ENCODE peak calls at places on chromosomes 6 and 20, in four cellular contexts. X, D, U and Z are unnamed samples.

GRCh38 chr6:109229536-109229935 is 134.2 kb downstream of the CEP57L1 start:
- DNase-seq in D (peak; percentile 64), X (no peak), U (peak; percentile 40), Z (no peak)

GRCh38 chr6:71886184-71887005 is at the start of gene RIMS1:
- DNase-seq in D (peak; percentile 1), U (no peak), X (peak; percentile 19), Z (no peak)

GRCh38 chr20:38418509-38419204 is 16.5 kb downstream of the SNHG17 start:
- DNase-seq in U (no peak), D (no peak), X (no peak), Z (no peak)

GRCh38 chr6:100998111-100998510 is 117.0 kb upstream of the ASCC3 start:
- DNase-seq in X (no peak), U (no peak), D (no peak), Z (peak; percentile 20)

GRCh38 chr6:46788791-46789190 is 4.4 kb upstream of the MEP1A start:
- DNase-seq in X (no peak), U (no peak), D (no peak), Z (no peak)

GRCh38 chr20:54479138-54479906 is 3.9 kb downstream of the DOK5 start:
- DNase-seq in X (no peak), U (no peak), D (peak; percentile 24), Z (no peak)

GRCh38 chr6:40537446-40537845 is 49.7 kb downstream of the LRFN2 start:
- DNase-seq in X (no peak), D (no peak), U (no peak), Z (no peak)

GRCh38 chr6:21163110-21163837 is 430.3 kb upstream of the SOX4 start:
- DNase-seq in X (no peak), U (no peak), D (no peak), Z (no peak)

GRCh38 chr20:49501917-49502316 is 19.4 kb upstream of the KCNB1 start:
- DNase-seq in X (no peak), D (peak; percentile 60), U (peak; percentile 54), Z (no peak)

GRCh38 chr6:80482056-80482455 is 375.6 kb downstream of the BCKDHB start:
- DNase-seq in D (no peak), X (no peak), U (no peak), Z (no peak)

GRCh38 chr6:156848533-156848932 is 71.4 kb downstream of the ARID1B start:
- DNase-seq in X (no peak), D (no peak), U (no peak), Z (no peak)

GRCh38 chr6:92577077-92577719 is 842.2 kb downstream of the EPHA7 start:
- DNase-seq in U (no peak), D (no peak), X (no peak), Z (no peak)

GRCh38 chr20:41047975-41048305 is 19.3 kb downstream of the TOP1 start:
- DNase-seq in U (no peak), X (no peak), D (no peak), Z (no peak)

GRCh38 chr20:25484224-25484846 is 76.9 kb downstream of the GINS1 start:
- DNase-seq in U (no peak), X (no peak), D (no peak), Z (no peak)

GRCh38 chr6:3022765-3023662 is 23.3 kb downstream of the NQO2 start:
- DNase-seq in D (peak; percentile 16), U (no peak), X (no peak), Z (no peak)

GRCh38 chr6:127516676-127517273 is 2.4 kb downstream of the MTCL3 start:
- DNase-seq in X (no peak), D (peak; percentile 55), U (peak; percentile 55), Z (peak; percentile 67)

GRCh38 chr6:79137671-79138070 is 59.6 kb upstream of the PHIP start:
- DNase-seq in X (no peak), D (no peak), U (no peak), Z (no peak)

GRCh38 chr6:88377976-88378580 is 211.9 kb upstream of the CNR1 start:
- DNase-seq in D (no peak), X (no peak), U (peak; percentile 8), Z (no peak)

GRCh38 chr6:31005249-31006020 is 4.8 kb upstream of the MUC22 start:
- DNase-seq in D (no peak), X (no peak), U (no peak), Z (no peak)

GRCh38 chr20:63977392-63978276 is 1.8 kb downstream of the SAMD10 start:
- DNase-seq in U (peak; percentile 38), X (peak; percentile 56), D (peak; percentile 60), Z (no peak)

GRCh38 chr6:169556758-169557505 is 144.9 kb downstream of the WDR27 start:
- DNase-seq in U (no peak), D (no peak), X (no peak), Z (no peak)

GRCh38 chr6:147949981-147950622 is 392.5 kb upstream of the SASH1 start:
- DNase-seq in X (no peak), D (no peak), U (no peak), Z (no peak)

GRCh38 chr20:56949318-56949717 is 317.1 kb downstream of the BMP7 start:
- DNase-seq in U (peak; percentile 44), X (no peak), D (peak; percentile 33), Z (no peak)

GRCh38 chr20:62533591-62534495 is 58.0 kb upstream of the GATA5 start:
- DNase-seq in D (no peak), X (no peak), U (peak; percentile 96), Z (no peak)

GRCh38 chr6:83781506-83781905 is 71.7 kb upstream of the RIPPLY2 start:
- DNase-seq in D (no peak), U (no peak), X (no peak), Z (no peak)

GRCh38 chr20:57632286-57632685 is 12.1 kb upstream of the ZBP1 start:
- DNase-seq in D (no peak), X (no peak), U (no peak), Z (no peak)

GRCh38 chr6:47698342-47698787 is at the start of gene ADGRF4:
- DNase-seq in D (peak; percentile 82), U (no peak), X (no peak), Z (peak; percentile 67)

GRCh38 chr20:10857362-10858070 is 183.7 kb upstream of the JAG1 start:
- DNase-seq in X (peak; percentile 29), U (no peak), D (peak; percentile 97), Z (no peak)

GRCh38 chr6:144133225-144133821 is 17.0 kb upstream of the STX11 start:
- DNase-seq in D (no peak), X (no peak), U (no peak), Z (no peak)

GRCh38 chr6:113347420-113347819 is 509.7 kb upstream of the MARCKS start:
- DNase-seq in U (no peak), X (no peak), D (no peak), Z (no peak)

GRCh38 chr6:73234732-73235131 is 9.4 kb upstream of the KHDC1L start:
- DNase-seq in X (no peak), U (no peak), D (peak; percentile 38), Z (no peak)

GRCh38 chr20:35954907-35955251 is 577 bp upstream of the SCAND1 start:
- DNase-seq in D (no peak), U (no peak), X (no peak), Z (no peak)

GRCh38 chr20:24610341-24611115 is 141.1 kb downstream of the SYNDIG1 start:
- DNase-seq in D (no peak), U (no peak), X (no peak), Z (no peak)

GRCh38 chr20:45792513-45793118 is 862 bp downstream of the DNTTIP1 start:
- DNase-seq in X (peak; percentile 23), D (no peak), U (no peak), Z (no peak)

GRCh38 chr6:35485402-35485877 is 11.4 kb downstream of the TEAD3 start:
- DNase-seq in D (no peak), U (peak; percentile 74), X (no peak), Z (no peak)

GRCh38 chr20:22303523-22303922 is 280.8 kb downstream of the FOXA2 start:
- DNase-seq in X (no peak), U (peak; percentile 14), D (peak; percentile 64), Z (no peak)

GRCh38 chr6:77879527-77879926 is 226.7 kb downstream of the MEI4 start:
- DNase-seq in D (no peak), X (no peak), U (no peak), Z (no peak)

DNA sequence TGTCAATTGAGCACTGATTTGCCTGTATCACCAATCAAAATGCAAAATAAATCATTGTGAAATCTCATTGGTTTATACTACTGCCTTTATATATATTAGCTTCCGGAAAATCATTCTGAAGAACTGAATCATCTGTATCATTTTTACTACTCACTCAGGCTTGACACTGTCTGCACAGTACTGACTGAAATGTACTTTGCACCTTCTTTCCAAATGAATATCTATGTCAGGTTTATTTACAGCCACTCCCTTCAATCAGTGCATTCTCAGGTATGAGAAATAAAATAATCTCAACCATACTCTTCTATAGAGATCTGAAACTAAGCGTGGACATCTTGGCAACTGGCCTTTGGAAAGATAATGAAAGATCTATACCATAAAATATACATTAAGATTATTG is 2.7 kb downstream of the KHDRBS2 start:
- DNase-seq in X (no peak), D (no peak), U (no peak), Z (no peak)
- H3K4me3 ChIP-seq in X (no peak overlapping the region), D (no peak overlapping the region), U (no peak overlapping the region), Z (no peak overlapping the region)

GRCh38 chr6:32153252-32153834 is 598 bp upstream of the PPT2 start:
- DNase-seq in X (no peak), U (peak; percentile 82), D (no peak), Z (peak; percentile 38)
- TF ChIP-seq CTCF in X (no peak), U (peak; percentile 36), D (no peak), Z (no peak)

DNA sequence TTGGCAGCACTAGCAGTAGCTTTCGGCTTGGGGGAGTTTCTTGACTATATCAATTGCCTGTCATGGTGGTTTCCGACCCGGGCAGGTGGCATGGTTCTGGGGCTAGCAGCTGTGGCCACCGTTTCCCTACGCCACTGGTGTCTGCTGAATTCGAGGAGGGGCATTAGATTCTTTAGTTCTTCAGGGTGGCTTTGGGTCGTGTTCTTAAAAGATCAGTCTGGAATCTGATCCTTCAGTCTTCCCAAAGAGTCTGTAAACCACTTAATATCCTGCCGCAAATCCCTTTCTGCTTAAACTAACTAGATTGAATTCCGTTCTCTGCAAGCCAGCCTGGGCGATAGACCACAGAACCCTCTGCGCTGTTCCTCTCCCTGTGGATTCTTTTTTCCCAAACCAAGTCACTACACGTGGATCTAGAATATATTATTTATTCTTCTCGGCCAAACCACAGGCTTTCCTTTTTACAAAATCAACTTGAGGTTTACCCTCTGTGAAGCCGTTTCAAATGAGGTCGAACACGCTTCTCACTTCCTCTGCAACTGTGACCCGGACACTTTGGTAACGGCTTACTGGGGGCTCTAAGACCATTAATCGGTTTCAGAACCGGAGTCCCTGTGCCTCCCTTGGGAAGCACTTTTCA is 55.4 kb upstream of the FOXC1 start:
- DNase-seq in D (no peak), U (no peak), X (no peak), Z (no peak)
- H3K4me3 ChIP-seq in D (peak overlapping the region; percentile 64), U (no peak overlapping the region), X (peak overlapping the region; percentile 58), Z (peak overlapping the region; percentile 36)

GRCh38 chr20:4569092-4569491 is 152.6 kb upstream of the PRND start:
- DNase-seq in D (peak; percentile 40), U (no peak), X (no peak), Z (no peak)
- TF ChIP-seq CTCF in D (no peak), U (no peak), X (no peak), Z (peak; percentile 29)